ENCODE peak calls at places on chromosomes 4 and X, in ten cellular contexts. One of them, this sample, is unnamed.

GRCh38 chr4:38574559-38575333 is 89.3 kb upstream of the KLF3 start:
- DNase-seq in GM12865: no peak
- DNase-seq in CD4-positive, alpha-beta T cell: no peak
- DNase-seq in B cell: no peak
- DNase-seq in HFFc6: no peak
- DNase-seq in natural killer cell: no peak
- DNase-seq in endothelial cell: no peak
- DNase-seq in A549: no peak
- DNase-seq in neural progenitor cell: no peak
- DNase-seq in cardiac muscle cell: no peak
- DNase-seq in this sample: no peak

GRCh38 chr4:24798036-24798610 is 2.8 kb downstream of the SOD3 start:
- DNase-seq in neural progenitor cell: no peak
- DNase-seq in cardiac muscle cell: no peak
- DNase-seq in B cell: no peak
- DNase-seq in natural killer cell: no peak
- DNase-seq in GM12865: no peak
- DNase-seq in endothelial cell: no peak
- DNase-seq in A549: no peak
- DNase-seq in CD4-positive, alpha-beta T cell: no peak
- DNase-seq in HFFc6: no peak
- DNase-seq in this sample: no peak

GRCh38 chr4:132991111-132991510 is 158.0 kb upstream of the PCDH10 start:
- DNase-seq in B cell: no peak
- DNase-seq in endothelial cell: no peak
- DNase-seq in natural killer cell: no peak
- DNase-seq in CD4-positive, alpha-beta T cell: no peak
- DNase-seq in GM12865: no peak
- DNase-seq in A549: no peak
- DNase-seq in cardiac muscle cell: no peak
- DNase-seq in neural progenitor cell: no peak
- DNase-seq in HFFc6: no peak
- DNase-seq in this sample: no peak

GRCh38 chr4:108385076-108385475 is 216.3 kb upstream of the LEF1 start:
- DNase-seq in cardiac muscle cell: no peak
- DNase-seq in B cell: no peak
- DNase-seq in A549: no peak
- DNase-seq in natural killer cell: no peak
- DNase-seq in HFFc6: no peak
- DNase-seq in neural progenitor cell: no peak
- DNase-seq in CD4-positive, alpha-beta T cell: no peak
- DNase-seq in endothelial cell: no peak
- DNase-seq in GM12865: no peak
- DNase-seq in this sample: no peak

GRCh38 chrX:105651052-105651451 is 171.3 kb upstream of the NRK start:
- DNase-seq in B cell: no peak
- DNase-seq in natural killer cell: no peak
- DNase-seq in HFFc6: no peak
- DNase-seq in GM12865: no peak
- DNase-seq in neural progenitor cell: no peak
- DNase-seq in cardiac muscle cell: no peak
- DNase-seq in CD4-positive, alpha-beta T cell: no peak
- DNase-seq in endothelial cell: no peak
- DNase-seq in A549: no peak
- DNase-seq in this sample: no peak

GRCh38 chr4:84578540-84579409 is 4.2 kb upstream of the CDS1 start:
- DNase-seq in endothelial cell: peak; percentile 26
- DNase-seq in CD4-positive, alpha-beta T cell: no peak
- DNase-seq in natural killer cell: no peak
- DNase-seq in cardiac muscle cell: peak; percentile 72
- DNase-seq in GM12865: peak; percentile 41
- DNase-seq in A549: peak; percentile 13
- DNase-seq in HFFc6: peak; percentile 29
- DNase-seq in B cell: no peak
- DNase-seq in neural progenitor cell: peak; percentile 50
- DNase-seq in this sample: no peak

GRCh38 chr4:70133473-70133872 is 20.6 kb upstream of the PRR27 start:
- DNase-seq in natural killer cell: no peak
- DNase-seq in CD4-positive, alpha-beta T cell: no peak
- DNase-seq in cardiac muscle cell: no peak
- DNase-seq in HFFc6: no peak
- DNase-seq in GM12865: no peak
- DNase-seq in neural progenitor cell: peak; percentile 6
- DNase-seq in endothelial cell: no peak
- DNase-seq in A549: no peak
- DNase-seq in B cell: no peak
- DNase-seq in this sample: no peak

GRCh38 chr4:38605794-38606586 is 58.0 kb upstream of the KLF3 start:
- DNase-seq in HFFc6: no peak
- DNase-seq in GM12865: no peak
- DNase-seq in A549: no peak
- DNase-seq in neural progenitor cell: peak; percentile 38
- DNase-seq in CD4-positive, alpha-beta T cell: no peak
- DNase-seq in cardiac muscle cell: no peak
- DNase-seq in natural killer cell: no peak
- DNase-seq in endothelial cell: no peak
- DNase-seq in B cell: no peak
- DNase-seq in this sample: no peak

GRCh38 chrX:118872102-118872566 is 48.5 kb downstream of the ZCCHC12 start:
- DNase-seq in A549: no peak
- DNase-seq in HFFc6: peak; percentile 1
- DNase-seq in GM12865: peak; percentile 3
- DNase-seq in CD4-positive, alpha-beta T cell: no peak
- DNase-seq in endothelial cell: no peak
- DNase-seq in natural killer cell: no peak
- DNase-seq in B cell: no peak
- DNase-seq in cardiac muscle cell: no peak
- DNase-seq in neural progenitor cell: no peak
- DNase-seq in this sample: no peak

GRCh38 chrX:109987884-109988283 is 15.0 kb upstream of the TMEM164 start:
- DNase-seq in A549: no peak
- DNase-seq in HFFc6: no peak
- DNase-seq in natural killer cell: no peak
- DNase-seq in neural progenitor cell: no peak
- DNase-seq in cardiac muscle cell: peak; percentile 82
- DNase-seq in GM12865: no peak
- DNase-seq in B cell: no peak
- DNase-seq in CD4-positive, alpha-beta T cell: no peak
- DNase-seq in endothelial cell: no peak
- DNase-seq in this sample: no peak

GRCh38 chr4:138192113-138192512 is 50.0 kb downstream of the SLC7A11 start:
- DNase-seq in GM12865: peak; percentile 17
- DNase-seq in A549: peak; percentile 31
- DNase-seq in endothelial cell: no peak
- DNase-seq in cardiac muscle cell: no peak
- DNase-seq in HFFc6: peak; percentile 24
- DNase-seq in CD4-positive, alpha-beta T cell: no peak
- DNase-seq in natural killer cell: no peak
- DNase-seq in B cell: no peak
- DNase-seq in neural progenitor cell: no peak
- DNase-seq in this sample: no peak

GRCh38 chr4:73341454-73341853 is 62.6 kb upstream of the ALB start:
- DNase-seq in GM12865: peak; percentile 50
- DNase-seq in natural killer cell: no peak
- DNase-seq in B cell: no peak
- DNase-seq in cardiac muscle cell: peak; percentile 83
- DNase-seq in A549: peak; percentile 15
- DNase-seq in neural progenitor cell: peak; percentile 79
- DNase-seq in endothelial cell: peak; percentile 50
- DNase-seq in HFFc6: peak; percentile 50
- DNase-seq in CD4-positive, alpha-beta T cell: no peak
- DNase-seq in this sample: no peak

GRCh38 chr4:56681158-56681848 is at the start of gene HOPX:
- DNase-seq in HFFc6: no peak
- DNase-seq in neural progenitor cell: no peak
- DNase-seq in cardiac muscle cell: peak; percentile 67
- DNase-seq in B cell: no peak
- DNase-seq in natural killer cell: no peak
- DNase-seq in CD4-positive, alpha-beta T cell: peak; percentile 8
- DNase-seq in endothelial cell: no peak
- DNase-seq in A549: no peak
- DNase-seq in GM12865: peak; percentile 38
- DNase-seq in this sample: no peak

GRCh38 chr4:97761760-97762512 is 381.3 kb downstream of the STPG2 start:
- DNase-seq in CD4-positive, alpha-beta T cell: no peak
- DNase-seq in A549: no peak
- DNase-seq in B cell: no peak
- DNase-seq in natural killer cell: no peak
- DNase-seq in HFFc6: no peak
- DNase-seq in cardiac muscle cell: peak; percentile 36
- DNase-seq in endothelial cell: no peak
- DNase-seq in GM12865: no peak
- DNase-seq in neural progenitor cell: no peak
- DNase-seq in this sample: no peak

GRCh38 chr4:95627004-95627403 is 78.2 kb upstream of the UNC5C start:
- DNase-seq in B cell: no peak
- DNase-seq in HFFc6: no peak
- DNase-seq in CD4-positive, alpha-beta T cell: no peak
- DNase-seq in GM12865: no peak
- DNase-seq in endothelial cell: no peak
- DNase-seq in neural progenitor cell: no peak
- DNase-seq in cardiac muscle cell: peak; percentile 5
- DNase-seq in natural killer cell: no peak
- DNase-seq in A549: no peak
- DNase-seq in this sample: no peak

DNA sequence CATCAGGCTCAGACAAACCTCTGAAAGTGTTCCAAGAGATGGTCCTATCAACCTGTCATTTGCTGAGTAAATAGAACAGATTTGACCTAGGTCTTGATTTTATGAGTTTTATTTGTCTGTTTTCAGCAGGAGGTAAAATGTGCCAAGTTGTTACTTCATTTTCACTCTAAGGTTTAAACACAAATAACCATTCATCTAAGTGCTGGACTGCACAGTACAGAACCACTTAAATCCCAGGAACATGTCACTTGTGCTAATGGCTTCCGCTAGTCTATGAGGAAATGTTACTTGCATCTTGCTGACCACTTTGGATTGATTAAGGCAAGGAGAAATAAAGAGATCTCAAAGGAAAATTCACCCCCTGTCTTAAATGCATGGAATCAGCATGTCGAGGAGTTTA is 660.7 kb downstream of the SMARCA1 start:
- DNase-seq in natural killer cell: no peak
- DNase-seq in endothelial cell: no peak
- DNase-seq in A549: no peak
- DNase-seq in GM12865: no peak
- DNase-seq in HFFc6: no peak
- DNase-seq in cardiac muscle cell: no peak
- DNase-seq in CD4-positive, alpha-beta T cell: no peak
- DNase-seq in neural progenitor cell: no peak
- DNase-seq in B cell: no peak
- DNase-seq in this sample: no peak
- TF ChIP-seq CTCF in natural killer cell: no peak
- TF ChIP-seq CTCF in endothelial cell: no peak
- TF ChIP-seq CTCF in A549: no peak
- TF ChIP-seq CTCF in GM12865: no peak
- TF ChIP-seq CTCF in HFFc6: no peak
- TF ChIP-seq CTCF in cardiac muscle cell: no peak
- TF ChIP-seq CTCF in CD4-positive, alpha-beta T cell: no peak
- TF ChIP-seq CTCF in neural progenitor cell: no peak
- TF ChIP-seq CTCF in B cell: no peak
- TF ChIP-seq CTCF in this sample: no peak

GRCh38 chrX:116823677-116824076 is 360.9 kb upstream of the CT83 start:
- DNase-seq in cardiac muscle cell: no peak
- DNase-seq in natural killer cell: no peak
- DNase-seq in HFFc6: no peak
- DNase-seq in CD4-positive, alpha-beta T cell: no peak
- DNase-seq in neural progenitor cell: no peak
- DNase-seq in A549: no peak
- DNase-seq in endothelial cell: no peak
- DNase-seq in GM12865: no peak
- DNase-seq in B cell: no peak
- DNase-seq in this sample: no peak
- TF ChIP-seq CTCF in cardiac muscle cell: no peak
- TF ChIP-seq CTCF in natural killer cell: no peak
- TF ChIP-seq CTCF in HFFc6: no peak
- TF ChIP-seq CTCF in CD4-positive, alpha-beta T cell: no peak
- TF ChIP-seq CTCF in neural progenitor cell: no peak
- TF ChIP-seq CTCF in A549: no peak
- TF ChIP-seq CTCF in endothelial cell: no peak
- TF ChIP-seq CTCF in GM12865: no peak
- TF ChIP-seq CTCF in B cell: no peak
- TF ChIP-seq CTCF in this sample: no peak

DNA sequence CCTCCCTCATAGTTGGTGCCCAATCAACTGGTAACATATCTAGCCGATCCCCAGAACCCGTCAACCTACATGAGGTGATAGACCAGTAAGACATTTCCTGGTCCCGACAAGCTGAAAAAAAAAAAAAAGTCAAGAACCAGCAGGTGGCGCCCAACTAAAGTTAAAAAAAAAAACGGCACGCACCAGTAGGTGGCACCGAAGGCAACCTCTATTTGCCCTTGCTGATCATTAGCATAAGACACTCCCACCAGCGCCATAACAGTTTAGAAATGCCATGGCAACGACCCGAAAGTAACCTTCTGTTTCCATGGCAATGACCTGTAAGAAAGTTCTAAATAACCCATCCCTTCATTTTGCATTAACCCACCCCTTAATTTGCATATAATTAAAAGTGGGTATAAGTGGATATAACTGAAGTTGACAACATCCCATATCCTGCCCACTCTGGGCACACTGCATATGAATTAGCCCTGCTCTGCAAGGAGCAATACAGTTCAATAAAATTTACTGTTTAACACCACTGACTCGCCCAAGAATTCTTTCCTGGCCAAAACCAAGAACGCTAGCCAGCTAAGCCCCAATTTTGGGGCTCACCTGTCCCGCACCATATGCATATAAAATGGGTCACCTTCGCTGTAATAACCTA is 83.9 kb upstream of the SPANXB1 start:
- DNase-seq in A549: peak; percentile 10
- DNase-seq in neural progenitor cell: peak; percentile 73
- DNase-seq in B cell: no peak
- DNase-seq in HFFc6: peak; percentile 41
- DNase-seq in GM12865: peak; percentile 54
- DNase-seq in endothelial cell: peak; percentile 38
- DNase-seq in cardiac muscle cell: peak; percentile 82
- DNase-seq in CD4-positive, alpha-beta T cell: no peak
- DNase-seq in natural killer cell: no peak
- DNase-seq in this sample: no peak
- TF ChIP-seq CTCF in A549: peak; percentile 88
- TF ChIP-seq CTCF in neural progenitor cell: peak; percentile 76
- TF ChIP-seq CTCF in B cell: peak; percentile 44
- TF ChIP-seq CTCF in HFFc6: peak; percentile 82
- TF ChIP-seq CTCF in GM12865: peak; percentile 31
- TF ChIP-seq CTCF in endothelial cell: peak; percentile 83
- TF ChIP-seq CTCF in cardiac muscle cell: peak; percentile 57
- TF ChIP-seq CTCF in CD4-positive, alpha-beta T cell: no peak
- TF ChIP-seq CTCF in natural killer cell: no peak
- TF ChIP-seq CTCF in this sample: peak; percentile 43

DNA sequence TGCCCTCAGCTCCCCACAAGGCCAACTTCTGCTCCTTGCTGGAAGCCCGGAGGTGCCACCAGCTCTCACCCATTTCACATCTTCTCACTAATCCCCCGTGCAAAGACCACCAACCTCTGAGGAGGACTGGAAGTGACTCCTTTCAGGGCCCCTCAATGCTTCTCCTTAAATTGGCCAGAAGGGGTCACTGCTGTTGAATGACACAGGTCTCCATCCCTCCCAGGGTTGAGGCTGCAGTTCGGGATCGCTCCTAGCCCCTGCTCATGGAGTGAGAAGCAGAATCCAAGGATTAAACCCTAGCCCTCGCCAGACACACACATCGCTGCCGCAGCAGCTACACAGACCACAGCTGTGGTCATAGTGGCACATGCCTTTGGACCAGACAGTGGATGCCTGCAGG is 279.5 kb upstream of the TAPT1 start:
- DNase-seq in CD4-positive, alpha-beta T cell: no peak
- DNase-seq in neural progenitor cell: peak; percentile 79
- DNase-seq in natural killer cell: no peak
- DNase-seq in B cell: no peak
- DNase-seq in GM12865: no peak
- DNase-seq in cardiac muscle cell: peak; percentile 57
- DNase-seq in HFFc6: peak; percentile 2
- DNase-seq in endothelial cell: peak; percentile 18
- DNase-seq in A549: no peak
- DNase-seq in this sample: no peak
- TF ChIP-seq CTCF in CD4-positive, alpha-beta T cell: no peak
- TF ChIP-seq CTCF in neural progenitor cell: peak; percentile 68
- TF ChIP-seq CTCF in natural killer cell: no peak
- TF ChIP-seq CTCF in B cell: no peak
- TF ChIP-seq CTCF in GM12865: no peak
- TF ChIP-seq CTCF in cardiac muscle cell: peak; percentile 53
- TF ChIP-seq CTCF in HFFc6: peak; percentile 66
- TF ChIP-seq CTCF in endothelial cell: no peak
- TF ChIP-seq CTCF in A549: no peak
- TF ChIP-seq CTCF in this sample: peak; percentile 34

This sample was measured in D721Med.